ENCODE peak calls at places on chromosomes 12 and 14, in five cellular contexts. V, Z, B, R and W are unnamed samples.

GRCh38 chr12:54141534-54142475 is 47.0 kb downstream of the SMUG1 start:
- DNase-seq in V (no peak), Z (no peak), B (peak), R (no peak), W (no peak)

GRCh38 chr14:102508774-102509743 is 517 bp downstream of the ANKRD9 start:
- DNase-seq in V (peak), Z (peak), B (no peak), R (peak), W (no peak)

GRCh38 chr14:60537663-60538062 is 28.7 kb downstream of the SIX6 start:
- DNase-seq in V (no peak), Z (no peak), B (no peak), R (no peak), W (no peak)

GRCh38 chr14:36901846-36902245 is 240.2 kb downstream of the PAX9 start:
- DNase-seq in V (no peak), Z (no peak), B (no peak), R (no peak), W (no peak)

GRCh38 chr12:118102070-118102469 is 1.7 kb downstream of the VSIG10 start:
- DNase-seq in V (peak), Z (no peak), B (no peak), R (peak), W (no peak)

GRCh38 chr14:21711360-21711961 is 37.8 kb upstream of the OR4E1 start:
- DNase-seq in V (no peak), Z (no peak), B (peak), R (peak), W (peak)

GRCh38 chr14:78448483-78449094 is 278.4 kb downstream of the NRXN3 start:
- DNase-seq in V (no peak), Z (no peak), B (no peak), R (peak), W (peak)

GRCh38 chr12:1391722-1392121 is 202.7 kb downstream of the FBXL14 start:
- DNase-seq in V (no peak), Z (no peak), B (no peak), R (no peak), W (no peak)

GRCh38 chr12:20268121-20268732 is 100.1 kb upstream of the PDE3A start:
- DNase-seq in V (no peak), Z (no peak), B (no peak), R (peak), W (no peak)

GRCh38 chr12:132215644-132215989 is 71.4 kb downstream of the NOC4L start:
- DNase-seq in V (no peak), Z (no peak), B (no peak), R (no peak), W (no peak)

GRCh38 chr14:97277711-97278110 is 480.5 kb downstream of the VRK1 start:
- DNase-seq in V (no peak), Z (no peak), B (no peak), R (no peak), W (no peak)

GRCh38 chr12:46908236-46908935 is 82.6 kb upstream of the SLC38A4 start:
- DNase-seq in V (no peak), Z (no peak), B (no peak), R (peak), W (no peak)

GRCh38 chr12:130014485-130014807 is 110.6 kb upstream of the TMEM132D start:
- DNase-seq in V (no peak), Z (no peak), B (no peak), R (no peak), W (no peak)

GRCh38 chr14:74391479-74391878 is 34.5 kb downstream of the SYNDIG1L start:
- DNase-seq in V (no peak), Z (no peak), B (no peak), R (no peak), W (no peak)

GRCh38 chr12:64714551-64714968 is 44.6 kb downstream of the GNS start:
- DNase-seq in V (no peak), Z (no peak), B (no peak), R (no peak), W (no peak)

GRCh38 chr12:83016226-83016835 is 329.6 kb downstream of the TMTC2 start:
- DNase-seq in V (no peak), Z (no peak), B (peak), R (peak), W (peak)

GRCh38 chr12:122835693-122836026 is 403 bp downstream of the HIP1R start:
- DNase-seq in V (no peak), Z (no peak), B (no peak), R (peak), W (no peak)

GRCh38 chr14:101673873-101674272 is 87.6 kb upstream of the PPP2R5C start:
- DNase-seq in V (no peak), Z (no peak), B (no peak), R (no peak), W (no peak)

GRCh38 chr14:104051092-104051813 is 34.2 kb upstream of the ASPG start:
- DNase-seq in V (no peak), Z (no peak), B (no peak), R (no peak), W (no peak)

GRCh38 chr12:31590730-31591307 is at the start of gene DENND5B:
- DNase-seq in V (no peak), Z (no peak), B (no peak), R (peak), W (no peak)

GRCh38 chr14:27528328-27528727 is 930.5 kb upstream of the NOVA1 start:
- DNase-seq in V (no peak), Z (no peak), B (no peak), R (peak), W (no peak)

GRCh38 chr14:99226687-99227086 is 45.3 kb downstream of the BCL11B start:
- DNase-seq in V (no peak), Z (no peak), B (no peak), R (no peak), W (no peak)

GRCh38 chr12:92995258-92995905 is 66.3 kb upstream of the EEA1 start:
- DNase-seq in V (no peak), Z (no peak), B (no peak), R (no peak), W (no peak)

GRCh38 chr12:55707841-55708694 is at the start of gene ITGA7:
- DNase-seq in V (no peak), Z (peak), B (no peak), R (no peak), W (no peak)

GRCh38 chr14:23864252-23864651 is 89.3 kb upstream of the DHRS4 start:
- DNase-seq in V (no peak), Z (no peak), B (no peak), R (no peak), W (peak)

GRCh38 chr12:79782197-79782890 is 91.6 kb upstream of the PAWR start:
- DNase-seq in V (no peak), Z (no peak), B (no peak), R (no peak), W (no peak)

GRCh38 chr12:2644678-2645405 is 149.9 kb upstream of the FKBP4 start:
- DNase-seq in V (peak), Z (no peak), B (no peak), R (no peak), W (no peak)

GRCh38 chr14:83826838-83827237 is 1703.1 kb upstream of the FLRT2 start:
- DNase-seq in V (no peak), Z (no peak), B (no peak), R (no peak), W (no peak)

GRCh38 chr14:75518625-75519024 is 3.6 kb upstream of the BATF start:
- DNase-seq in V (no peak), Z (no peak), B (no peak), R (peak), W (no peak)

GRCh38 chr14:75513911-75514672 is 8.2 kb upstream of the BATF start:
- DNase-seq in V (no peak), Z (no peak), B (no peak), R (no peak), W (no peak)

GRCh38 chr14:75514673-75515630 is 7.3 kb upstream of the BATF start:
- DNase-seq in V (no peak), Z (no peak), B (no peak), R (peak), W (no peak)

GRCh38 chr14:75519394-75519793 is 2.9 kb upstream of the BATF start:
- DNase-seq in V (no peak), Z (no peak), B (no peak), R (no peak), W (no peak)

DNA sequence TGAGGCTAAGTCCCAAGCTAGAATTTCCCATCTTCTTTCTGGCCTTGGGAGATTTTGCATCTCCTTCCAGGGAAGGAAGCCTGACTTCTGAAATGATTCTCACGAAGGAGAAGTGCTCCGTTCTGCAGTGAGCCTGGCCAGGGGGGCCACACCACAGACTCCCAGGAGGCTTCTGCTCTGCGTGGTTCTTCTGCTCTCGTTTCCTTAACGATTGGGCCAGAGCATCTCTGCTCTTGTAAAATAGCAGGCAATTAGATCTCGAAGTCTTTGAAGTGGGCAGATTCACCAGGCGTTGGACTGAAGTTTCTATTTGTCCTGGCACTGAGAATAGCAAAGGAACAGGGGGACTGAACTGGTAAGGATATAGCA is 6.7 kb upstream of the BATF start:
- DNase-seq in V (no peak), Z (no peak), B (no peak), R (no peak), W (no peak)
- H3K4me3 ChIP-seq in V (no peak), Z (no peak), B (no peak), R (no peak), W (no peak)

GRCh38 chr14:45716506-45716905 is 463.5 kb upstream of the MIS18BP1 start:
- DNase-seq in V (no peak), Z (no peak), B (no peak), R (peak), W (no peak)
- TF ChIP-seq CTCF in V (peak), Z (no peak), B (no peak), R (peak), W (peak)

GRCh38 chr14:67285876-67286452 is 44.7 kb downstream of the PALS1 start:
- DNase-seq in V (no peak), Z (no peak), B (no peak), R (peak), W (no peak)
- H3K4me3 ChIP-seq in V (no peak), Z (no peak), B (no peak), R (no peak), W (no peak)

GRCh38 chr12:41189395-41190251 is 1.5 kb downstream of the PDZRN4 start:
- DNase-seq in V (no peak), Z (no peak), B (no peak), R (no peak), W (no peak)

GRCh38 chr12:41193321-41193720 is 5.2 kb downstream of the PDZRN4 start:
- DNase-seq in V (no peak), Z (no peak), B (no peak), R (no peak), W (no peak)

GRCh38 chr12:41188058-41188840 is at the start of gene PDZRN4:
- DNase-seq in V (no peak), Z (no peak), B (no peak), R (peak), W (no peak)

GRCh38 chr12:41188841-41189394 is 798 bp downstream of the PDZRN4 start:
- DNase-seq in V (no peak), Z (no peak), B (no peak), R (no peak), W (no peak)

GRCh38 chr12:41190360-41190759 is 2.2 kb downstream of the PDZRN4 start:
- DNase-seq in V (no peak), Z (no peak), B (no peak), R (peak), W (no peak)
- TF ChIP-seq CTCF in V (peak), Z (peak), B (no peak), R (peak), W (peak)

GRCh38 chr14:31505411-31505810 is 17.6 kb upstream of the GPR33 start:
- DNase-seq in V (no peak), Z (no peak), B (peak), R (no peak), W (no peak)
- H3K4me3 ChIP-seq in V (no peak), Z (no peak), B (no peak), R (no peak), W (no peak)